ENCODE peak calls at places on chromosomes 11 and 22, in four cellular contexts. One of them, this sample, is unnamed.

GRCh38 chr11:89182773-89183172 is 5.1 kb downstream of the TYR start:
- DNase-seq in GM12865: no peak
- DNase-seq in fibroblast of mammary gland: no peak
- DNase-seq in astrocyte of the spinal cord: peak; percentile 12
- DNase-seq in this sample: no peak

GRCh38 chr11:43998308-43998707 is 49.5 kb upstream of the ACCSL start:
- DNase-seq in GM12865: no peak
- DNase-seq in fibroblast of mammary gland: no peak
- DNase-seq in astrocyte of the spinal cord: no peak
- DNase-seq in this sample: no peak

GRCh38 chr11:128289048-128289447 is 298.3 kb downstream of the ETS1 start:
- DNase-seq in GM12865: peak; percentile 78
- DNase-seq in fibroblast of mammary gland: no peak
- DNase-seq in astrocyte of the spinal cord: no peak
- DNase-seq in this sample: no peak

GRCh38 chr22:36365020-36365411 is 22.8 kb downstream of the MYH9 start:
- DNase-seq in GM12865: peak; percentile 82
- DNase-seq in fibroblast of mammary gland: peak; percentile 100
- DNase-seq in astrocyte of the spinal cord: peak; percentile 97
- DNase-seq in this sample: peak; percentile 95

GRCh38 chr11:61777234-61778090 is 14.9 kb downstream of the TMEM258 start:
- DNase-seq in GM12865: no peak
- DNase-seq in fibroblast of mammary gland: no peak
- DNase-seq in astrocyte of the spinal cord: no peak
- DNase-seq in this sample: no peak

GRCh38 chr22:37777122-37777687 is 30.5 kb upstream of the GCAT start:
- DNase-seq in GM12865: peak; percentile 73
- DNase-seq in fibroblast of mammary gland: peak; percentile 93
- DNase-seq in astrocyte of the spinal cord: peak; percentile 90
- DNase-seq in this sample: peak; percentile 83

GRCh38 chr11:9138133-9138453 is 46.7 kb upstream of the SCUBE2 start:
- DNase-seq in GM12865: no peak
- DNase-seq in fibroblast of mammary gland: no peak
- DNase-seq in astrocyte of the spinal cord: no peak
- DNase-seq in this sample: no peak

GRCh38 chr11:17479284-17480214 is 2.9 kb upstream of the ABCC8 start:
- DNase-seq in GM12865: no peak
- DNase-seq in fibroblast of mammary gland: no peak
- DNase-seq in astrocyte of the spinal cord: peak; percentile 10
- DNase-seq in this sample: peak; percentile 27

GRCh38 chr11:128685383-128686044 is 8.4 kb upstream of the FLI1 start:
- DNase-seq in GM12865: no peak
- DNase-seq in fibroblast of mammary gland: no peak
- DNase-seq in astrocyte of the spinal cord: no peak
- DNase-seq in this sample: no peak

GRCh38 chr11:113401718-113402117 is 14.1 kb downstream of the ANKK1 start:
- DNase-seq in GM12865: no peak
- DNase-seq in fibroblast of mammary gland: peak; percentile 6
- DNase-seq in astrocyte of the spinal cord: no peak
- DNase-seq in this sample: no peak

GRCh38 chr22:39839198-39839597 is 54.4 kb downstream of the ENTHD1 start:
- DNase-seq in GM12865: peak; percentile 17
- DNase-seq in fibroblast of mammary gland: no peak
- DNase-seq in astrocyte of the spinal cord: no peak
- DNase-seq in this sample: no peak

GRCh38 chr11:132994038-132994502 is 538.2 kb downstream of the OPCML start:
- DNase-seq in GM12865: no peak
- DNase-seq in fibroblast of mammary gland: no peak
- DNase-seq in astrocyte of the spinal cord: no peak
- DNase-seq in this sample: no peak

GRCh38 chr11:92440701-92441338 is 216.2 kb downstream of the FAT3 start:
- DNase-seq in GM12865: no peak
- DNase-seq in fibroblast of mammary gland: no peak
- DNase-seq in astrocyte of the spinal cord: no peak
- DNase-seq in this sample: no peak

GRCh38 chr22:44202261-44202789 is 21.6 kb downstream of the PARVG start:
- DNase-seq in GM12865: no peak
- DNase-seq in fibroblast of mammary gland: peak; percentile 72
- DNase-seq in astrocyte of the spinal cord: peak; percentile 44
- DNase-seq in this sample: peak; percentile 79

GRCh38 chr11:134639586-134640330 is 227.7 kb upstream of the B3GAT1 start:
- DNase-seq in GM12865: no peak
- DNase-seq in fibroblast of mammary gland: no peak
- DNase-seq in astrocyte of the spinal cord: no peak
- DNase-seq in this sample: peak; percentile 13

GRCh38 chr22:23074451-23074850 is 4.1 kb downstream of the GNAZ start:
- DNase-seq in GM12865: no peak
- DNase-seq in fibroblast of mammary gland: no peak
- DNase-seq in astrocyte of the spinal cord: no peak
- DNase-seq in this sample: no peak

GRCh38 chr22:39997939-39998726 is 3.4 kb downstream of the FAM83F start:
- DNase-seq in GM12865: no peak
- DNase-seq in fibroblast of mammary gland: no peak
- DNase-seq in astrocyte of the spinal cord: peak; percentile 18
- DNase-seq in this sample: peak; percentile 10

GRCh38 chr11:74057251-74058151 is 48.6 kb upstream of the UCP3 start:
- DNase-seq in GM12865: no peak
- DNase-seq in fibroblast of mammary gland: peak; percentile 76
- DNase-seq in astrocyte of the spinal cord: peak; percentile 49
- DNase-seq in this sample: peak; percentile 84

GRCh38 chr11:95148421-95148820 is 58.8 kb downstream of the ENDOD1 start:
- DNase-seq in GM12865: no peak
- DNase-seq in fibroblast of mammary gland: no peak
- DNase-seq in astrocyte of the spinal cord: no peak
- DNase-seq in this sample: peak; percentile 28

GRCh38 chr22:19176175-19176630 is 2.3 kb downstream of the SLC25A1 start:
- DNase-seq in GM12865: no peak
- DNase-seq in fibroblast of mammary gland: no peak
- DNase-seq in astrocyte of the spinal cord: no peak
- DNase-seq in this sample: no peak

GRCh38 chr22:39710380-39711117 is 140.0 kb downstream of the CACNA1I start:
- DNase-seq in GM12865: no peak
- DNase-seq in fibroblast of mammary gland: no peak
- DNase-seq in astrocyte of the spinal cord: no peak
- DNase-seq in this sample: no peak

GRCh38 chr11:121767433-121767832 is 314.7 kb upstream of the SORL1-AS1 start:
- DNase-seq in GM12865: peak; percentile 55
- DNase-seq in fibroblast of mammary gland: no peak
- DNase-seq in astrocyte of the spinal cord: no peak
- DNase-seq in this sample: no peak

GRCh38 chr11:255176-255575 is 18.4 kb downstream of the PSMD13 start:
- DNase-seq in GM12865: no peak
- DNase-seq in fibroblast of mammary gland: peak; percentile 31
- DNase-seq in astrocyte of the spinal cord: no peak
- DNase-seq in this sample: peak; percentile 53

GRCh38 chr22:37045958-37046357 is 5.6 kb upstream of the KCTD17 start:
- DNase-seq in GM12865: peak; percentile 30
- DNase-seq in fibroblast of mammary gland: peak; percentile 46
- DNase-seq in astrocyte of the spinal cord: peak; percentile 29
- DNase-seq in this sample: peak; percentile 39

GRCh38 chr11:95435628-95436353 is 204.8 kb upstream of the SESN3 start:
- DNase-seq in GM12865: no peak
- DNase-seq in fibroblast of mammary gland: no peak
- DNase-seq in astrocyte of the spinal cord: no peak
- DNase-seq in this sample: no peak

GRCh38 chr11:6635082-6635932 is 16.1 kb upstream of the TPP1 start:
- DNase-seq in GM12865: no peak
- DNase-seq in fibroblast of mammary gland: peak; percentile 81
- DNase-seq in astrocyte of the spinal cord: peak; percentile 33
- DNase-seq in this sample: peak; percentile 81

GRCh38 chr11:10382518-10382917 is 72.5 kb upstream of the AMPD3 start:
- DNase-seq in GM12865: peak; percentile 18
- DNase-seq in fibroblast of mammary gland: peak; percentile 56
- DNase-seq in astrocyte of the spinal cord: no peak
- DNase-seq in this sample: no peak

GRCh38 chr11:34651551-34651950 is 30.7 kb downstream of the EHF start:
- DNase-seq in GM12865: no peak
- DNase-seq in fibroblast of mammary gland: no peak
- DNase-seq in astrocyte of the spinal cord: no peak
- DNase-seq in this sample: no peak

GRCh38 chr11:44351898-44352498 is 42.1 kb upstream of the ALX4 start:
- DNase-seq in GM12865: no peak
- DNase-seq in fibroblast of mammary gland: peak; percentile 10
- DNase-seq in astrocyte of the spinal cord: no peak
- DNase-seq in this sample: no peak

GRCh38 chr11:19658344-19658743 is 54.3 kb upstream of the NAV2 start:
- DNase-seq in GM12865: no peak
- DNase-seq in fibroblast of mammary gland: no peak
- DNase-seq in astrocyte of the spinal cord: no peak
- DNase-seq in this sample: no peak

GRCh38 chr11:34242037-34242625 is 115.7 kb downstream of the ABTB2 start:
- DNase-seq in GM12865: peak; percentile 49
- DNase-seq in fibroblast of mammary gland: peak; percentile 54
- DNase-seq in astrocyte of the spinal cord: no peak
- DNase-seq in this sample: peak; percentile 78

DNA sequence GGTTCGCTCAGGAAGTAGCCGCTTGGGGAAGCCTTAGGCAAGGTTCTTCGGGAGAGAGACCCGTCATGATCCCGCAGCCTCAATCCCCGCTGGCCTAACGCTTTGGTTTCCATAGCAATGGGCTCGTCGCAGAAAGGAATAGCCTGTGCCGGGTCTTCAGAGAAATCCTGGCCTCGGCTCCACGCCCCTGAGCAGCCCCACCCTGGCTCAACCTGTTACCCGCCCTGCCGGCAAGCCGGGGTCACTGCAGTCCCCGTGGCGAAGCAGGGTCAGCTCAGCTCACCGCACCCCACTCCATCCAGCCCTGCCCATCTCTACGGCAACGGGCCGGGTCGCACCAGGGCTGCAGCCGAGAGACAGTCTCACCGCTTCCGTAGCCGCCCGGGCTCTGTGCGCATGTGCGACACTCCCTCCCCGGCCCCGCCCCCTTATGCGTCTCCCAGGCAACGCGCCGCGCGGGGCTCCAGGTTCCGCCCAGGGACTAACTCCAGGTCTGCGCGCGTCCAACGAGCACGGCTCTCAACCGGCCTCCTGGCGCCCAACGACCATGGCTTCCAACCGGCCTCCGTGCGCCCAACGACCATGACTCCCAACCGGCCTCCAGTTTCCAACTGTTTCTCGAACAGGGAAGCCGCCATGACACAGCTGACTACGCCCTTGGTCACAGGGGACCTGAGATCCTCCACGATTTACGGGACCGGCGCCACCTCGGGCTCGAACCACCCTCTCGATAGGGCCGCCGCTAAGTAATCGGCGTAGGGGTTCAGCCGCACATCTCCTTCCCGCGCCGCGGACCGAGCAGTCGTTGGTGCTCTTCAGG is at the start of gene DUSP18:
- DNase-seq in GM12865: peak; percentile 93
- DNase-seq in fibroblast of mammary gland: peak; percentile 85
- DNase-seq in astrocyte of the spinal cord: peak; percentile 91
- DNase-seq in this sample: peak; percentile 91
- TF ChIP-seq CTCF in GM12865: peak; percentile 34
- TF ChIP-seq CTCF in fibroblast of mammary gland: no peak
- TF ChIP-seq CTCF in astrocyte of the spinal cord: peak; percentile 38
- TF ChIP-seq CTCF in this sample: peak; percentile 37

DNA sequence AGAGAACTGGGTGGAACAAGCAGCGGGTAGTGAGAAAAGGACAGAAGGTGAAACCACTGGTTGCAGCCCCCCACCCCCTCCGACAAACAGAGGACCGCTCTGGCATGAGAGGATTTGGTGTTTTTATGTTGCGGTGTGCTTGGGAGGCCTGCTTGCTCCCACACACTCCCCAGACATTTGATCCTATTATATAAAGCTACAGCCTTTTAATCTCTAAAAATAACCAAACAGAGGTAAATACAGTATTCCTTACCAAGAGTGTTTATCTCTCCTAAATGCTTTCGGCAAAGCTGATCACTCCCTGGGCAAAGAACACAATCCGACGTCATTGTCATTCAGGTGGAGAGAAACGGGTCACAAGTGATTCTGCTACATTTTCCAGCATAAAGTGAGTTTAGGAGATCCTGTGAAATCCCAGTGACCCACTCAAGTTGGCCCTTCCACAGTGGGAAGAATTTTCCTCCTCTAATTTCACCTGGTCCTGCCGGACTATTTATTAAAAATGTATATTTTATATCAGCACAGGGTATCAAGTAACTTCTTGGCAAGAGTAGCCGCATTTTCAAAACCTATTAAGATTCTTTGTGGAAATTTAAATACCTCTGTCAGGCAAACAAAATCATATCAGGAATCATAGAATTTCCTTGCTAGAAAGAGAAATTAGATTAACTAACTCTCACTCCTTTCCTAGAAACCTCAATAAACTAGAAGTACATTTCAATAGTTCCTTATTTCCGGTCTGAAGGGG is 9.9 kb downstream of the MN1 start:
- DNase-seq in GM12865: no peak
- DNase-seq in fibroblast of mammary gland: no peak
- DNase-seq in astrocyte of the spinal cord: no peak
- DNase-seq in this sample: no peak
- H3K4me3 ChIP-seq in GM12865: no peak overlapping the region
- H3K4me3 ChIP-seq in fibroblast of mammary gland: no peak overlapping the region
- H3K4me3 ChIP-seq in astrocyte of the spinal cord: no peak overlapping the region
- H3K4me3 ChIP-seq in this sample: no peak overlapping the region

GRCh38 chr11:68968306-68969255 is 12.2 kb downstream of the MRGPRD start:
- DNase-seq in GM12865: no peak
- DNase-seq in fibroblast of mammary gland: no peak
- DNase-seq in astrocyte of the spinal cord: no peak
- DNase-seq in this sample: no peak
- TF ChIP-seq CTCF in GM12865: no peak
- TF ChIP-seq CTCF in fibroblast of mammary gland: no peak
- TF ChIP-seq CTCF in astrocyte of the spinal cord: no peak
- TF ChIP-seq CTCF in this sample: peak; percentile 36

DNA sequence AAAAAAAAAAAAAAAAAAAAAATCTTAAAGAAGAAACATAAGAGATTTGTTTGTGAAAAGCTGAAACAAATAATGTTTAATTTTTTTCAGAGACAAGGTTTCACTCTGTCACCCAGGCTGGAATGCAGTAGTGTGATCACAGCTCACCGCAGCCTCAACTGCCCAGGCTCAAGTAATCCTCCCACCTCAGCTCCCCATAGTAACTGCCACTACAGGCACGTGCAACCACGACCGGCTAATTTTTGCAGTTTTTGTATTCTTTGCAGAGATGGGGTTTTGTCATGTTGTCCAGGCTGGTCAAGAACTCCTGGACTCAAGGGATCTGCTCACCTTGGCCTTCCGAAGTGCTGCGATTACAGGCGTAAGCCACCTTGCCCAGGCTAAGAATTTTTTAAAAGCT is 2.9 kb downstream of the CLNS1A start:
- DNase-seq in GM12865: no peak
- DNase-seq in fibroblast of mammary gland: no peak
- DNase-seq in astrocyte of the spinal cord: no peak
- DNase-seq in this sample: no peak
- H3K4me3 ChIP-seq in GM12865: no peak overlapping the region
- H3K4me3 ChIP-seq in fibroblast of mammary gland: no peak overlapping the region
- H3K4me3 ChIP-seq in astrocyte of the spinal cord: no peak overlapping the region
- H3K4me3 ChIP-seq in this sample: peak overlapping the region; percentile 21

DNA sequence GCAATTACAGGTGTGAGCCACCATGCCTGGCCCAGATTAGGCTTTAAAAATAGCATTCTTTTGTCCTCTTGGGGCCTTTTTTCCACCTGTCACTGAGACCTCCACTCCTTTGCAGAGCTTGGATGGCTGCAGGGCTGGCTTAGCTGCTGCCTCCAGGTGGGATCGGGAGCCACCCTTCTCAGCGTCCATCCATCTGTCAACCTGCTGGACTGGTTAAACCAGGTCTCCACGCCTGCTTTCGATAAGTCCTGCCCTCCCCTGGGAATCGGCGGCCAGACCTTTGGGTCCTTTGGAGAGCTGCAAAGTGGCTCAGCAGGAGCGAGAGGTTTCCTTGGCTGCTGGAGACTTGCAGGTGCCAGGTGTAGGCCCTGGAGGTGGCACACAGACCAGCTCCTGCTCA is 23.4 kb upstream of the GRAMD4 start:
- DNase-seq in GM12865: no peak
- DNase-seq in fibroblast of mammary gland: no peak
- DNase-seq in astrocyte of the spinal cord: no peak
- DNase-seq in this sample: no peak
- TF ChIP-seq CTCF in GM12865: no peak
- TF ChIP-seq CTCF in fibroblast of mammary gland: no peak
- TF ChIP-seq CTCF in astrocyte of the spinal cord: no peak
- TF ChIP-seq CTCF in this sample: no peak